ENCODE peak calls at places on chromosomes 2 and 18, in seven cellular contexts. One of them, this sample, is unnamed. For H3K4me1, the result is how much of the 10 kb centered on the place peaks cover.

GRCh38 chr2:118849226-118850170 is 2.0 kb upstream of the EN1 start:
- DNase-seq in psoas muscle: no peak
- DNase-seq in cardiac muscle cell: no peak
- DNase-seq in right atrium auricular region: peak
- DNase-seq in aorta: no peak
- DNase-seq in RWPE2: no peak
- DNase-seq in ascending aorta: no peak
- DNase-seq in this sample: no peak

GRCh38 chr2:2664989-2665833 is 334.1 kb upstream of the MYT1L start:
- DNase-seq in psoas muscle: peak
- DNase-seq in right atrium auricular region: no peak
- DNase-seq in ascending aorta: peak
- DNase-seq in aorta: no peak
- DNase-seq in RWPE2: peak
- DNase-seq in cardiac muscle cell: peak
- DNase-seq in this sample: no peak

GRCh38 chr2:231452799-231453508 is 11.3 kb downstream of the NCL start:
- DNase-seq in ascending aorta: no peak
- DNase-seq in psoas muscle: no peak
- DNase-seq in cardiac muscle cell: no peak
- DNase-seq in right atrium auricular region: peak
- DNase-seq in aorta: peak
- DNase-seq in RWPE2: no peak
- DNase-seq in this sample: no peak

GRCh38 chr18:3286165-3286564 is 24.2 kb downstream of the MYL12B start:
- DNase-seq in aorta: no peak
- DNase-seq in RWPE2: no peak
- DNase-seq in cardiac muscle cell: no peak
- DNase-seq in ascending aorta: no peak
- DNase-seq in psoas muscle: no peak
- DNase-seq in right atrium auricular region: no peak
- DNase-seq in this sample: no peak

GRCh38 chr18:74942319-74942910 is 266.5 kb downstream of the PTGR3 start:
- DNase-seq in ascending aorta: no peak
- DNase-seq in right atrium auricular region: no peak
- DNase-seq in aorta: no peak
- DNase-seq in RWPE2: no peak
- DNase-seq in psoas muscle: no peak
- DNase-seq in cardiac muscle cell: no peak
- DNase-seq in this sample: no peak

GRCh38 chr18:23689031-23689615 is at the start of gene LAMA3:
- DNase-seq in right atrium auricular region: no peak
- DNase-seq in ascending aorta: no peak
- DNase-seq in RWPE2: peak
- DNase-seq in aorta: peak
- DNase-seq in cardiac muscle cell: peak
- DNase-seq in psoas muscle: peak
- DNase-seq in this sample: peak

GRCh38 chr2:236971131-236971850 is 114.4 kb upstream of the COPS8 start:
- DNase-seq in psoas muscle: no peak
- DNase-seq in cardiac muscle cell: peak
- DNase-seq in RWPE2: no peak
- DNase-seq in ascending aorta: no peak
- DNase-seq in aorta: no peak
- DNase-seq in right atrium auricular region: peak
- DNase-seq in this sample: no peak

GRCh38 chr18:35948080-35948479 is 24.4 kb upstream of the RMP24 start:
- DNase-seq in aorta: no peak
- DNase-seq in right atrium auricular region: no peak
- DNase-seq in ascending aorta: no peak
- DNase-seq in RWPE2: no peak
- DNase-seq in cardiac muscle cell: no peak
- DNase-seq in psoas muscle: no peak
- DNase-seq in this sample: no peak

GRCh38 chr2:86499326-86499725 is 58.2 kb downstream of the KDM3A start:
- DNase-seq in cardiac muscle cell: no peak
- DNase-seq in ascending aorta: no peak
- DNase-seq in right atrium auricular region: no peak
- DNase-seq in aorta: no peak
- DNase-seq in psoas muscle: no peak
- DNase-seq in RWPE2: no peak
- DNase-seq in this sample: no peak

GRCh38 chr2:231708050-231708772 is at the start of gene PTMA:
- DNase-seq in aorta: peak
- DNase-seq in right atrium auricular region: peak
- DNase-seq in cardiac muscle cell: peak
- DNase-seq in ascending aorta: peak
- DNase-seq in psoas muscle: peak
- DNase-seq in RWPE2: peak
- DNase-seq in this sample: peak

GRCh38 chr2:40395169-40396023 is 56.5 kb downstream of the SLC8A1 start:
- DNase-seq in RWPE2: no peak
- DNase-seq in aorta: no peak
- DNase-seq in ascending aorta: no peak
- DNase-seq in right atrium auricular region: no peak
- DNase-seq in cardiac muscle cell: no peak
- DNase-seq in psoas muscle: no peak
- DNase-seq in this sample: no peak

GRCh38 chr2:29042581-29043075 is 31.7 kb downstream of the PCARE start:
- DNase-seq in aorta: no peak
- DNase-seq in right atrium auricular region: no peak
- DNase-seq in ascending aorta: no peak
- DNase-seq in psoas muscle: no peak
- DNase-seq in RWPE2: no peak
- DNase-seq in cardiac muscle cell: peak
- DNase-seq in this sample: no peak

GRCh38 chr18:46343940-46344372 is 239.8 kb downstream of the HAUS1 start:
- DNase-seq in right atrium auricular region: no peak
- DNase-seq in RWPE2: no peak
- DNase-seq in ascending aorta: no peak
- DNase-seq in aorta: peak
- DNase-seq in cardiac muscle cell: no peak
- DNase-seq in psoas muscle: peak
- DNase-seq in this sample: peak

GRCh38 chr18:44039216-44039615 is 641.5 kb upstream of the SETBP1 start:
- DNase-seq in RWPE2: no peak
- DNase-seq in ascending aorta: no peak
- DNase-seq in aorta: no peak
- DNase-seq in psoas muscle: no peak
- DNase-seq in cardiac muscle cell: peak
- DNase-seq in right atrium auricular region: no peak
- DNase-seq in this sample: no peak

DNA sequence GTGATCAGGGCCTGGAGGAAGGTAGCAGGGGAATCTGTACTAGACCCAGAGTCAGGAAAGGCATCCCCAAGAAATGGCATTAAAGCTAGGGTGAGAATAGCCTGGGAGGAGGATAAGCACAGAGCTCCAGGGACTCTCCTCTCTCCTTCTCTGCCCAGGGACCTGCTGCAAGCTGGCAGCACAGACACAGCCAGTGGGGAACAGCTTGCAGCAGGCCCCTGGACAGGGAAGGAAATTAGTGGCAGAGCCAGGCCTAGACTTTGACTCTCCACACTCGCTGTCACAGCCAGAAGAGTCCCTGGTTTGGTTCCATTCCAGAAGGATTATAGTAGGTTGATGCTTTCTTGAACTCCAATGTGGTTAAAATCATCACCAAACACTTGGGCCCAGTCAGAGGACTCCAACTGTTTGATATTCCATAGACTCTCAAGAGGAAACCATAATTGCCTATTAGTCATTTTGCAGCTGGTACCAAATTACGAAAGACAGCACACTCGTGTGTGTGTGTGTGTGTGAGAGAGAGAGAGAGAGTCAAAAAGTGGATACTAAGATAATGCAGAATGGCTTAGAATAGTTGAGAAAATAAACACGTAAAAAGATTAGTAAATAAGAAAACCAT is 95.5 kb upstream of the ATP8B1 start:
- DNase-seq in ascending aorta: no peak
- DNase-seq in aorta: no peak
- DNase-seq in right atrium auricular region: no peak
- DNase-seq in RWPE2: no peak
- DNase-seq in psoas muscle: no peak
- DNase-seq in cardiac muscle cell: peak
- DNase-seq in this sample: no peak
- H3K27ac ChIP-seq in ascending aorta: no peak
- H3K27ac ChIP-seq in aorta: no peak
- H3K27ac ChIP-seq in right atrium auricular region: no peak
- H3K27ac ChIP-seq in RWPE2: peak
- H3K27ac ChIP-seq in psoas muscle: no peak
- H3K27ac ChIP-seq in cardiac muscle cell: no peak
- H3K27ac ChIP-seq in this sample: no peak

GRCh38 chr2:70124983-70125480 is 37.8 kb downstream of the PCBP1 start:
- DNase-seq in ascending aorta: no peak
- DNase-seq in right atrium auricular region: peak
- DNase-seq in RWPE2: no peak
- DNase-seq in psoas muscle: peak
- DNase-seq in aorta: peak
- DNase-seq in cardiac muscle cell: peak
- DNase-seq in this sample: peak
- H3K4me1 ChIP-seq in ascending aorta: under half
- H3K4me1 ChIP-seq in right atrium auricular region: under half
- H3K4me1 ChIP-seq in RWPE2: under half
- H3K4me1 ChIP-seq in psoas muscle: half or more
- H3K4me1 ChIP-seq in aorta: under half
- H3K4me1 ChIP-seq in cardiac muscle cell: under half
- H3K4me1 ChIP-seq in this sample: under half

GRCh38 chr2:74281141-74281540 is 62.1 kb downstream of the SLC4A5 start:
- DNase-seq in aorta: no peak
- DNase-seq in right atrium auricular region: no peak
- DNase-seq in cardiac muscle cell: no peak
- DNase-seq in RWPE2: no peak
- DNase-seq in ascending aorta: no peak
- DNase-seq in psoas muscle: no peak
- DNase-seq in this sample: no peak
- H3K27ac ChIP-seq in aorta: no peak
- H3K27ac ChIP-seq in right atrium auricular region: no peak
- H3K27ac ChIP-seq in cardiac muscle cell: no peak
- H3K27ac ChIP-seq in RWPE2: no peak
- H3K27ac ChIP-seq in ascending aorta: no peak
- H3K27ac ChIP-seq in psoas muscle: no peak
- H3K27ac ChIP-seq in this sample: no peak

GRCh38 chr2:47072728-47073191 is 82.3 kb downstream of the STPG4 start:
- DNase-seq in right atrium auricular region: no peak
- DNase-seq in RWPE2: no peak
- DNase-seq in cardiac muscle cell: no peak
- DNase-seq in ascending aorta: peak
- DNase-seq in psoas muscle: peak
- DNase-seq in aorta: no peak
- DNase-seq in this sample: peak
- H3K4me1 ChIP-seq in right atrium auricular region: half or more
- H3K4me1 ChIP-seq in RWPE2: under half
- H3K4me1 ChIP-seq in cardiac muscle cell: under half
- H3K4me1 ChIP-seq in ascending aorta: under half
- H3K4me1 ChIP-seq in psoas muscle: half or more
- H3K4me1 ChIP-seq in aorta: under half
- H3K4me1 ChIP-seq in this sample: half or more

DNA sequence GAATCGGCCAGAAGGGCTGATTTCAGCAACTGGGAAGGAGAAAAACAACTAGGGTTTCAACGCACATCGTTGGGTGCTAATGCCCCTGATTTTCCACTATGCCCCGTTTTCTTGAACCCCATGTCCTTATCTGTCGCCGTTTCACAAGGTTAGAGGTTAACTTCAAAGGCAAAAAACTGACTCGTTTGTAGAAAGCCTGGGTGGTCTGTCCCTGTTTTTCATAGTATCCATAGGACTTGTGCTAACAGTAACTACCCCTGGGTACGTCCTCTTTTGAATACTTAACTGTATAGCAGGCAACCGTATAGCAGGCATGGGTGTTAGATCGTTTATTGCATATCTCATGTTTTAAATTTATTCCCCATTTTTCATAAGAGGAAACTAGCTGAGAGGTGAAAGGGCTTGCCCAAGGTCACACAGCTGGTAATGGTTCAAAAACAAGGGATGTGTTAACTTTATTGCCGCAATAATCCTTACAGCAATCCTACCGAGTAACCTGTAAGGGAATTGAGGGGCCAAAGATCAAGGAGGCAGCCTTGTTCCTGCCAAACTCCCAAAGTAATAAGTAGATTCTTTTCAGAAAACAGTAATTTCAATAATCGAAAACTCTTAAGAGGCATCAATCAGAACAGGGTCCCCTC is 897 bp upstream of the MGAT4A start:
- DNase-seq in right atrium auricular region: no peak
- DNase-seq in cardiac muscle cell: no peak
- DNase-seq in psoas muscle: no peak
- DNase-seq in ascending aorta: no peak
- DNase-seq in RWPE2: no peak
- DNase-seq in aorta: no peak
- DNase-seq in this sample: no peak
- H3K27ac ChIP-seq in right atrium auricular region: peak
- H3K27ac ChIP-seq in cardiac muscle cell: peak
- H3K27ac ChIP-seq in psoas muscle: peak
- H3K27ac ChIP-seq in ascending aorta: peak
- H3K27ac ChIP-seq in RWPE2: no peak
- H3K27ac ChIP-seq in aorta: peak
- H3K27ac ChIP-seq in this sample: peak

DNA sequence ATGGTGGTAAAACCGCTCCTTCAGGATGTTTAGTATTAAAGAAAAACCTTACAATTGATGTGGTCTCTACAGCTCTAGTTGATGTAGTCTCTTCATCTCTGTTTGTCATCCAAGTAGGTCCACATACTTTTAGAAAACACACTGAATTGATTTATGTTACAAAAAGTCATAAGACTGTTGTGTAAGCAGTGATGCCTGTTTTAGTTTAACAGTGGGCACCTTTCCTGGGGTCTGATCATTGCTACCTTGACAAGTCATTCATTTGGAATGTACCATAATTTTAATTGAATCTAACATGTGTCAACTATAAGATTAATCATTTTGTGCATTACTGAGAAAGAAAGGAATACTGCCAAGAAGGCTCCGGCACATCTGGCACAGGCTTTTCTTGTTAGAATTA is 34.3 kb downstream of the GIGYF2 start:
- DNase-seq in cardiac muscle cell: no peak
- DNase-seq in ascending aorta: no peak
- DNase-seq in RWPE2: no peak
- DNase-seq in right atrium auricular region: no peak
- DNase-seq in psoas muscle: no peak
- DNase-seq in aorta: no peak
- DNase-seq in this sample: no peak
- H3K4me1 ChIP-seq in cardiac muscle cell: under half
- H3K4me1 ChIP-seq in ascending aorta: under half
- H3K4me1 ChIP-seq in RWPE2: under half
- H3K4me1 ChIP-seq in right atrium auricular region: under half
- H3K4me1 ChIP-seq in psoas muscle: under half
- H3K4me1 ChIP-seq in aorta: under half
- H3K4me1 ChIP-seq in this sample: under half